ENCODE peak calls at places on chromosome 1, in seven cellular contexts. I, K, B, F, E, J and G are unnamed samples.

GRCh38 chr1:205523891-205524793 is 19.7 kb downstream of the CDK18 start:
- DNase-seq in J (peak), B (peak), F (peak), E (peak), I (peak), K (no peak), G (peak)

GRCh38 chr1:201176931-201177330 is 13.7 kb upstream of the IGFN1 start:
- DNase-seq in F (no peak), K (no peak), B (no peak), J (no peak), E (peak), I (no peak), G (no peak)

GRCh38 chr1:121558514-121558913 is 373.7 kb downstream of the SRGAP2C start:
- DNase-seq in B (peak), E (no peak), I (no peak), K (peak), J (no peak), F (peak), G (no peak)

GRCh38 chr1:156492591-156493080 is 7.9 kb downstream of the MEF2D start:
- DNase-seq in E (peak), F (no peak), I (peak), J (no peak), B (no peak), K (no peak), G (no peak)

GRCh38 chr1:67429528-67430357 is 459 bp downstream of the SERBP1 start:
- DNase-seq in F (no peak), J (no peak), B (peak), E (peak), I (no peak), K (no peak), G (no peak)

GRCh38 chr1:96366516-96366915 is 355.1 kb upstream of the PTBP2 start:
- DNase-seq in E (no peak), J (no peak), F (no peak), K (no peak), I (no peak), B (no peak), G (no peak)

GRCh38 chr1:201503397-201504176 is 3.3 kb downstream of the CSRP1 start:
- DNase-seq in I (no peak), B (peak), E (no peak), F (peak), K (peak), J (no peak), G (no peak)

GRCh38 chr1:17565551-17565971 is 26.1 kb downstream of the ARHGEF10L start:
- DNase-seq in I (peak), F (no peak), J (no peak), B (peak), E (no peak), K (no peak), G (no peak)

GRCh38 chr1:115286431-115287205 is 51.4 kb downstream of the NGF start:
- DNase-seq in B (no peak), F (no peak), K (no peak), E (no peak), J (no peak), I (no peak), G (no peak)
- H3K4me3 ChIP-seq in B (no peak), F (no peak), K (no peak), E (no peak), J (no peak), I (no peak), G (no peak)

GRCh38 chr1:247146671-247147070 is 25.1 kb downstream of the ZNF124 start:
- DNase-seq in F (no peak), J (no peak), I (no peak), K (no peak), E (no peak), B (peak), G (no peak)

GRCh38 chr1:247147781-247148180 is 24.0 kb downstream of the ZNF124 start:
- DNase-seq in F (no peak), K (no peak), J (no peak), E (no peak), B (no peak), I (no peak), G (no peak)

GRCh38 chr1:247145279-247145678 is 26.5 kb downstream of the ZNF124 start:
- DNase-seq in J (no peak), E (no peak), I (no peak), B (no peak), K (no peak), F (no peak), G (no peak)
- H3K4me3 ChIP-seq in J (no peak), E (no peak), I (no peak), B (no peak), K (no peak), F (no peak), G (no peak)

GRCh38 chr1:40711465-40712404 is 20.2 kb downstream of the NFYC start:
- DNase-seq in E (no peak), F (no peak), I (no peak), K (no peak), B (no peak), J (no peak), G (no peak)
- H3K4me3 ChIP-seq in E (peak), F (peak), I (no peak), K (no peak), B (peak), J (peak), G (no peak)

DNA sequence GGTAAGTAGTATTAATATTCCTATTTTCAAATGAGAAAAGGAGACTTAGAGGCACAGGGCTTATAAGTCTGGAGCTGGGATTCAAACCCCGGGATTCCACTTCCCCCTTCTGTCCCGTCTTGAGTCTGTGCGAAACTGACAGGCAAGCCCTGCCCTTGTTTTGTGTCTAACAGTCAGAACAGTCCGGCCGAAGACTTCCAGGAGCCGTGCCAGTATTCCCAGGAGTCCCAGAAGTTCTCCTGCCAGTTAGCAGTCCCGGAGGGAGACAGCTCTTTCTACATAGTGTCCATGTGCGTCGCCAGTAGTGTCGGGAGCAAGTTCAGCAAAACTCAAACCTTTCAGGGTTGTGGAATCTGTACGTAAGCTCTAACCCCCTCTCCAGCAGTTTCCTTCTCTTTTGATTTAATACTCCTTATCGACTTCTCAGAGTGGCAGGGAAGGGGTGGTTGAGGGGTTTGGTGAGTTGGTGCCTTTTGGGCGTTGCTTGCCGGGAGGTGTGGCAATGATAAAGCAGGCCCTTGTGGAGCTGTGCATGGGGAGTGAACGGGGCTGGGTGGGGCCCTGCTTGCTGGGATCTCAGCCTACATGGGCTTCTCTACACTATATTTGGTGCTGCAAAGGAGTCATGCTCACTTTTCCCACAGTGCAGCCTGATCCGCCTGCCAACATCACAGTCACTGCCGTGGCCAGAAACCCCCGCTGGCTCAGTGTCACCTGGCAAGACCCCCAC is 29.4 kb downstream of the IL6R start:
- DNase-seq in F (no peak), I (peak), B (no peak), J (no peak), K (no peak), E (peak), G (no peak)
- H3K4me3 ChIP-seq in F (no peak), I (no peak), B (no peak), J (no peak), K (no peak), E (peak), G (no peak)

DNA sequence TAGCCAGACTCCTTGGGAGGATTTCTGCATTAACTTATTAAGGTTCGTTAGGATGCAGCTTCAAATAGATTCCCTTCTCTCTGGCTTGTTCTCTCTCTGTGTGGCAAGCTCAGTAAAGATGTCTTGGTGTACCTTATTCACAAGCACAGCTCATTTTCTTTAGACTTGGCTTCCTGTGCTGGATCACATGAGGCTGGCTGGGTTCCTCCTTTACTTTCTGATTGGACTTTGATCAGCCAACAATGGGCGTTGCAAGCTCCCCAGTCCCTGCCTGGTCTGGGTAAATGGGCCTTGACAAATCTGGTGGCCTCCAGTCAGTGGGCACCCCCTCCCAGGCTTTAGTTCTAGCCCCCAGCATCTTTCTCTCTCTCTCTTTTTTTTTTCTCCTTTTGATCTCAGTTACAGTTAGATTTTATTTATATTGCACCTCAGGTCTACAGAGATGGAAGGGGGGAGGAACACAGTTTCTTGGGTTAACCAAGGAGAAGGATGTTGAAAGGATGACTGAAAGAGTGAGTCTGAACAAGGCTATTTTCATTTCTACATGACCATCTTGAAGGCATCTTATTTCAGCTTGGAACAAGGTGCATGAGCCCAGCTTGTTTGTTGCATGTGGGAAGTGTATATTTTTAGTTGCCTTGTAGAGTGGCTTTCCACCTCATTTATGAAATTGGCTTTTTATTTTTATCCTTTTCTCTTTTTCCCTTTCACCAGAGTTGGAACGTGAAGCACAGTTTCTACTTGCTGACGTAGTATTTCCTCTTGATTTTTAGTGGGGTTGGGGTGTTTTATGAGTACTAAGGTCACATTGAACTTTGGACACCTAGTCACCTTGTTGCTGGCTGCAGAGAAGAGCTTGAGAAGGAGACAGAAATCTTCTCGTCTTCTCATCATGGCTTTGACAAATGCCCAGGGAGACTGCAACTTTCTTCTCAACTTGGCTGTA is 77.1 kb downstream of the PBX1 start:
- DNase-seq in J (no peak), I (no peak), B (no peak), E (no peak), K (no peak), F (no peak), G (no peak)
- H3K4me3 ChIP-seq in J (no peak), I (no peak), B (peak), E (no peak), K (no peak), F (no peak), G (no peak)

GRCh38 chr1:232036161-232036942 is 409.8 kb downstream of the DISC1 start:
- DNase-seq in I (no peak), J (no peak), F (no peak), K (no peak), B (peak), E (no peak), G (no peak)
- H3K4me3 ChIP-seq in I (no peak), J (no peak), F (no peak), K (no peak), B (no peak), E (no peak), G (no peak)